ENCODE peak calls at places on chromosomes 16 and 17, in nine cellular contexts. W, L, D, U, T, M, B, Z and X are unnamed samples.

GRCh38 chr16:11955713-11956123 is 9.3 kb upstream of the TNFRSF17 start:
- DNase-seq in W (no peak), L (no peak), D (no peak), U (no peak), T (peak), M (peak), B (no peak), Z (peak), X (no peak)

GRCh38 chr17:51289776-51290175 is 29.4 kb downstream of the UTP18 start:
- DNase-seq in W (no peak), L (no peak), D (no peak), U (no peak), T (no peak), M (no peak), B (no peak), Z (peak), X (no peak)

GRCh38 chr16:78505544-78506371 is 406.3 kb downstream of the WWOX start:
- DNase-seq in W (no peak), L (no peak), D (no peak), U (no peak), T (no peak), M (no peak), B (peak), Z (no peak), X (no peak)

GRCh38 chr17:17540935-17541639 is 44.9 kb upstream of the RASD1 start:
- DNase-seq in W (no peak), L (no peak), D (no peak), U (no peak), T (no peak), M (no peak), B (no peak), Z (no peak), X (no peak)

GRCh38 chr17:21301593-21302550 is 17.4 kb downstream of the MAP2K3 start:
- DNase-seq in W (no peak), L (no peak), D (peak), U (no peak), T (no peak), M (no peak), B (no peak), Z (no peak), X (peak)

GRCh38 chr17:74165811-74166365 is 37.6 kb upstream of the RPL38 start:
- DNase-seq in W (no peak), L (no peak), D (no peak), U (no peak), T (no peak), M (no peak), B (no peak), Z (no peak), X (no peak)

GRCh38 chr16:55035037-55035436 is 104.4 kb downstream of the IRX5 start:
- DNase-seq in W (peak), L (peak), D (peak), U (no peak), T (no peak), M (no peak), B (no peak), Z (no peak), X (no peak)

GRCh38 chr16:83530293-83530692 is 277.5 kb upstream of the HSBP1 start:
- DNase-seq in W (no peak), L (no peak), D (no peak), U (no peak), T (no peak), M (peak), B (no peak), Z (peak), X (no peak)

GRCh38 chr17:57993471-57994365 is 5.7 kb upstream of the VEZF1 start:
- DNase-seq in W (no peak), L (no peak), D (peak), U (no peak), T (no peak), M (no peak), B (no peak), Z (no peak), X (no peak)

GRCh38 chr17:59863607-59864006 is 29.1 kb downstream of the TUBD1 start:
- DNase-seq in W (no peak), L (no peak), D (no peak), U (no peak), T (no peak), M (no peak), B (no peak), Z (no peak), X (no peak)

GRCh38 chr16:85316321-85316919 is 204.1 kb upstream of the CIBAR2 start:
- DNase-seq in W (peak), L (peak), D (peak), U (peak), T (peak), M (no peak), B (no peak), Z (peak), X (no peak)

GRCh38 chr17:57956311-57957119 is 1.3 kb upstream of the CUEDC1 start:
- DNase-seq in W (no peak), L (no peak), D (peak), U (peak), T (no peak), M (no peak), B (peak), Z (no peak), X (no peak)

GRCh38 chr17:82204831-82205719 is 7.6 kb downstream of the CCDC57 start:
- DNase-seq in W (no peak), L (no peak), D (no peak), U (no peak), T (peak), M (no peak), B (no peak), Z (peak), X (no peak)

GRCh38 chr16:85746431-85747227 is 4.3 kb downstream of the C16orf74 start:
- DNase-seq in W (no peak), L (no peak), D (peak), U (no peak), T (peak), M (no peak), B (no peak), Z (peak), X (no peak)

GRCh38 chr17:62194401-62194800 is 129.3 kb upstream of the MED13 start:
- DNase-seq in W (no peak), L (no peak), D (no peak), U (no peak), T (no peak), M (no peak), B (no peak), Z (no peak), X (no peak)

GRCh38 chr16:769201-769769 is 8.8 kb downstream of the MSLN start:
- DNase-seq in W (no peak), L (no peak), D (no peak), U (no peak), T (no peak), M (no peak), B (no peak), Z (no peak), X (no peak)

GRCh38 chr17:82302498-82302963 is 14.9 kb downstream of the CD7 start:
- DNase-seq in W (no peak), L (no peak), D (no peak), U (no peak), T (no peak), M (no peak), B (no peak), Z (no peak), X (no peak)

GRCh38 chr17:38877130-38877851 is 7.4 kb downstream of the LASP1 start:
- DNase-seq in W (no peak), L (no peak), D (no peak), U (peak), T (no peak), M (no peak), B (no peak), Z (no peak), X (no peak)

GRCh38 chr17:45395569-45396415 is 36.9 kb downstream of the ARHGAP27 start:
- DNase-seq in W (no peak), L (no peak), D (no peak), U (no peak), T (no peak), M (no peak), B (no peak), Z (no peak), X (no peak)

GRCh38 chr16:57769541-57770145 is 32.6 kb downstream of the KIFC3 start:
- DNase-seq in W (no peak), L (no peak), D (no peak), U (no peak), T (no peak), M (no peak), B (no peak), Z (no peak), X (peak)

GRCh38 chr16:67842509-67843342 is 606 bp downstream of the THAP11 start:
- DNase-seq in W (peak), L (peak), D (peak), U (peak), T (peak), M (no peak), B (peak), Z (peak), X (no peak)

GRCh38 chr17:1325766-1326165 is 46.3 kb downstream of the TRARG1 start:
- DNase-seq in W (no peak), L (no peak), D (no peak), U (no peak), T (no peak), M (no peak), B (no peak), Z (no peak), X (no peak)

GRCh38 chr17:10266477-10266876 is 68.1 kb upstream of the GAS7 start:
- DNase-seq in W (no peak), L (no peak), D (no peak), U (no peak), T (no peak), M (no peak), B (no peak), Z (no peak), X (no peak)

GRCh38 chr16:85275533-85276249 is 163.4 kb upstream of the CIBAR2 start:
- DNase-seq in W (peak), L (peak), D (peak), U (peak), T (peak), M (no peak), B (peak), Z (peak), X (no peak)

GRCh38 chr16:28163699-28164584 is 47.8 kb downstream of the XPO6 start:
- DNase-seq in W (no peak), L (no peak), D (no peak), U (no peak), T (peak), M (peak), B (no peak), Z (peak), X (no peak)

GRCh38 chr17:3474212-3474611 is 1.6 kb upstream of the ASPA start:
- DNase-seq in W (no peak), L (no peak), D (no peak), U (no peak), T (peak), M (no peak), B (no peak), Z (no peak), X (no peak)

GRCh38 chr17:50272246-50272645 is 2.0 kb upstream of the TMEM92 start:
- DNase-seq in W (no peak), L (no peak), D (no peak), U (no peak), T (no peak), M (no peak), B (peak), Z (no peak), X (peak)

GRCh38 chr17:50273654-50274040 is 619 bp upstream of the TMEM92 start:
- DNase-seq in W (no peak), L (no peak), D (no peak), U (no peak), T (no peak), M (no peak), B (peak), Z (no peak), X (peak)

GRCh38 chr17:50271173-50271750 is 3.0 kb upstream of the TMEM92 start:
- DNase-seq in W (no peak), L (no peak), D (no peak), U (no peak), T (no peak), M (no peak), B (peak), Z (peak), X (no peak)

GRCh38 chr17:50274142-50274944 is at the start of gene TMEM92:
- DNase-seq in W (no peak), L (peak), D (no peak), U (no peak), T (no peak), M (no peak), B (peak), Z (no peak), X (peak)

DNA sequence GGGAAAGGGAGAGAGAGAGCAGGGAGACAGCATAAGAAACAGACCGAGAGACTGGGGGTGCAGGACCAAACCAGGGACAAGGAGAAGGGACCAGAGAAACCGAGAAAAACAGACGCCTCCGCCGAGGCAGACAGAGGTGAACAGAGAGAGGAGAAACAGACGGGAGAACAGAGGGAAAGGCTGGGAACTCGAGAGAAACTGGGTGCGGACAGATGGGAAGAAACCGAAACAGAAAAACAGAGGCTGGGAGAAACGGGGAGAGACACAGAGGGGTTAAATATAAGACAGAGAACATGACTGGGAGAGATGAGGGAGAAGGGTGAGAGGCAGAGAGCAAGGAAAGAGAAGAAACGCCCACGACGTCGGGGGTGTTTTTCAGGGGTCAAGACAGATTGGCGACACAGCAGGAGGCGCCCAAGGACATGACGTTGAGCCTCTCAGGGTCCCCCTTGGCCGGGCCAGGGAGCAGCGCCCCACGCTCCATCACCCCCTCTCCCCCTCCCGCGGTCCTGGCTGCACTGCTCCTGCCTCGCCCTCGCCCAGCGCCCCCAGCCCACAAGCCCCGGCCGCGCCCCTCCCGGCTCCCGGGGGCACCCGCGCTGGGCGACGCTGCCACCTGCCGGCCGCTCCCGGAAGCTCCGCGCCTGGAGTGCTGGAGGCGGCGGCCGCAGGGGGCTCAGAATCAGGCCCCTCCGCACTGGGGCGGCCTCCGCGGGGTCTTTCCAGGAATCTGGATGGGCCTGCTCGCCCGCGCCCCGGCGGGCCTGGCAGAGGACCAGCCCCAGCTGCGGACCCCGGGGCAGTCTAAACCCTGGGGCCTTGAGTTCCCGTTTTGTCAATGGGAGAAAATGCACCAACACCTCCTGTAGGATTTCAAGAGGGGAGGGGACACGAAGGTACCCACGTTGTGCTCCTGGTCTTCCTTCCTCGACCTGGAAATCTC is 1.3 kb upstream of the TMEM92 start:
- DNase-seq in W (peak), L (peak), D (peak), U (peak), T (peak), M (no peak), B (peak), Z (peak), X (peak)
- TF ChIP-seq CTCF in W (peak), L (peak), D (peak), U (peak), T (peak), M (peak), B (peak), Z (peak), X (peak)

DNA sequence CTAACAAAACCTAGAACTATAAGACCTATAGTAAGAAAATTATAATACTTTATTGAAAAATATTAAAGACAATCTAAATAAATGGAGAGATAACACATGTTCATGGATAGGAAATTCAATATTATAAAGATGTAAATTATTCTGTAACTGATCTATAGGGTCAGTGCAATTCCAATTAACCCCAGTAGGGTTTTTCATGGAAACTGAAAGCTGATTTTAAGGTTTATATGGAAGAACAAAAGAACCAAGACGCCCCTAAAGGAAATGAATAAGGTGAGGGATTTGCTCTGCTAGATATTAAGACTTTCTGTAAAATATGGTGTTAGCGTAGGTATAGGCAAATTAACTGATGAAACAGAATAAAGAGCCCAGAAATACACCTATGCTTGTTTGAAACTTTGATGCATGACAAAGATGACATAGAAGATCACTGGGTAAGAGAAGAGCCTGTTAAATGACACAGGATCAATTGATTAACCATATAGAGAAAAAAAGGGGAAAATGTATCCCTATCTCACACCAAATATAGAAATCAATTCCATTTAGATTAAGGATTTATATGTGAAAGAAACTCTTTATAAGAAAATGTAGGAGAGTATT is 3.0 kb downstream of the ICAM2 start:
- DNase-seq in W (no peak), L (no peak), D (no peak), U (no peak), T (no peak), M (no peak), B (no peak), Z (no peak), X (no peak)
- TF ChIP-seq CTCF in W (peak), L (peak), D (no peak), U (peak), T (peak), M (no peak), B (no peak), Z (peak), X (peak)

DNA sequence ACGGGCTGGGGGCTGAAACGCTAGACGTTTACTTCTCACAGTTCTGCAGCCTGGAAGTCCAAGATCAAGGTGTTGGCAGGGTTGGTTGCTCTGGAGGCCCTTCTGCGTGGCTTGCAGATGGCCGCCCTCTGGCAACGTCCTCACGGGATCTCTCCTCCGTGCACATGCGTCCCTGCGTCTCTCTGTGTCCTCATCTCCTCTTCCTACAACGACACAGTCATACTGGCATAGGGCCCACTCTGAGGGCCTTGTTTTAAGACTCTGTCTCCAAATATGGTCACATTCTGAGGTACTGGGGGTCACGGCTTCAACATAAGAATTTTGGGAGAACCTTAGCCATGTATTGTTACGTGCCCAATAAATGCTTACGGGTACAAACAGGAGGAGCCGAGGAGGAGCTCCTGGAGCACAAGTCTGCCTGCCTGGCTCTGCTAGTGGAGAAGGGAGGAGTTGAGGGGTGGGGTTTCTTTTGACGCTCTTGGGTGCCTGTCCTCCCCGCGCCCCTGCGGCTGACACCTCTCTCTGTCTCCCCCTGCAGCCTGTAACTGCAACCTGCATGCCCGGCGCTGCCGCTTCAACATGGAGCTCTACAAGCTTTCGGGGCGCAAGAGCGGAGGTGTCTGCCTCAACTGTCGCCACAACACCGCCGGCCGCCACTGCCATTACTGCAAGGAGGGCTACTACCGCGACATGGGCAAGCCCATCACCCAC is 141.1 kb downstream of the NTN1 start:
- DNase-seq in W (peak), L (no peak), D (no peak), U (no peak), T (no peak), M (no peak), B (no peak), Z (no peak), X (no peak)
- TF ChIP-seq CTCF in W (peak), L (peak), D (no peak), U (no peak), T (no peak), M (no peak), B (no peak), Z (no peak), X (peak)

GRCh38 chr16:88613293-88613692 is 25.1 kb upstream of the IL17C start:
- DNase-seq in W (no peak), L (no peak), D (no peak), U (no peak), T (no peak), M (no peak), B (no peak), Z (no peak), X (no peak)

GRCh38 chr16:88606146-88606757 is 32.1 kb upstream of the IL17C start:
- DNase-seq in W (no peak), L (no peak), D (no peak), U (no peak), T (no peak), M (no peak), B (no peak), Z (no peak), X (no peak)

GRCh38 chr16:88611220-88611821 is 27.1 kb upstream of the IL17C start:
- DNase-seq in W (no peak), L (peak), D (no peak), U (no peak), T (no peak), M (no peak), B (no peak), Z (no peak), X (no peak)

GRCh38 chr16:88608076-88608475 is 30.3 kb upstream of the IL17C start:
- DNase-seq in W (no peak), L (no peak), D (no peak), U (no peak), T (no peak), M (no peak), B (no peak), Z (no peak), X (no peak)

GRCh38 chr16:88610080-88610479 is 28.3 kb upstream of the IL17C start:
- DNase-seq in W (no peak), L (no peak), D (no peak), U (no peak), T (no peak), M (no peak), B (no peak), Z (no peak), X (no peak)
- TF ChIP-seq CTCF in W (peak), L (no peak), D (no peak), U (no peak), T (peak), M (peak), B (no peak), Z (peak), X (peak)

GRCh38 chr16:3548859-3549258 is 28.3 kb downstream of the NLRC3 start:
- DNase-seq in W (no peak), L (no peak), D (no peak), U (no peak), T (no peak), M (no peak), B (no peak), Z (no peak), X (no peak)
- TF ChIP-seq CTCF in W (no peak), L (no peak), D (no peak), U (no peak), T (no peak), M (no peak), B (no peak), Z (no peak), X (no peak)

GRCh38 chr16:66660422-66661209 is 35.9 kb downstream of the CMTM4 start:
- DNase-seq in W (peak), L (peak), D (no peak), U (no peak), T (peak), M (peak), B (peak), Z (peak), X (no peak)
- TF ChIP-seq CTCF in W (no peak), L (no peak), D (no peak), U (no peak), T (peak), M (peak), B (peak), Z (peak), X (peak)